ENCODE peak calls at places on chromosomes 3 and 15, in four cellular contexts. R is endothelial cell of umbilical vein, Y is esophagus muscularis mucosa, V is SIG-M5. O is an unnamed sample.

GRCh38 chr3:139928708-139929505 is 6.1 kb upstream of the CLSTN2 start:
- DNase-seq in R (no peak), Y (peak), V (no peak), O (no peak)

GRCh38 chr3:118781879-118782278 is 252.8 kb downstream of the IGSF11 start:
- DNase-seq in V (no peak), Y (no peak), R (no peak), O (no peak)

GRCh38 chr15:90883971-90884718 is at the start of gene FES:
- DNase-seq in R (peak), Y (no peak), V (no peak), O (peak)

GRCh38 chr3:139630532-139630931 is 47.2 kb downstream of the NMNAT3 start:
- DNase-seq in V (no peak), Y (no peak), R (no peak), O (no peak)

GRCh38 chr3:30607032-30607833 is 832 bp downstream of the TGFBR2 start:
- DNase-seq in V (no peak), R (peak), Y (peak), O (peak)

GRCh38 chr15:52071570-52071969 is 41.0 kb downstream of the BCL2L10 start:
- DNase-seq in R (no peak), Y (no peak), V (no peak), O (no peak)

GRCh38 chr3:63167113-63167512 is 111.0 kb upstream of the SYNPR start:
- DNase-seq in V (no peak), R (no peak), Y (no peak), O (no peak)

GRCh38 chr15:68479406-68479805 is 47.4 kb upstream of the ITGA11 start:
- DNase-seq in R (no peak), V (no peak), Y (peak), O (no peak)

GRCh38 chr15:69903476-69904295 is 194.0 kb downstream of the TLE3 start:
- DNase-seq in V (no peak), Y (no peak), R (peak), O (no peak)

GRCh38 chr3:49661281-49661680 is 12.9 kb upstream of the APEH start:
- DNase-seq in R (no peak), V (no peak), Y (no peak), O (no peak)

GRCh38 chr15:29728418-29728817 is 93.8 kb downstream of the TJP1 start:
- DNase-seq in R (no peak), V (no peak), Y (no peak), O (no peak)

GRCh38 chr15:70018646-70019600 is 78.8 kb downstream of the TLE3 start:
- DNase-seq in V (no peak), R (no peak), Y (no peak), O (no peak)

GRCh38 chr3:19284974-19285373 is 136.7 kb downstream of the KCNH8 start:
- DNase-seq in Y (no peak), V (no peak), R (no peak), O (no peak)

GRCh38 chr15:40721716-40722115 is 26.7 kb downstream of the RAD51 start:
- DNase-seq in R (peak), V (no peak), Y (no peak), O (no peak)

GRCh38 chr3:60073228-60073627 is 1023.4 kb upstream of the CFAP20DC start:
- DNase-seq in Y (no peak), R (no peak), V (no peak), O (no peak)

GRCh38 chr3:113210608-113211369 is 568 bp upstream of the BOC start:
- DNase-seq in V (no peak), Y (peak), R (peak), O (no peak)

GRCh38 chr15:31344824-31345605 is 18.4 kb downstream of the KLF13 start:
- DNase-seq in Y (no peak), V (no peak), R (no peak), O (no peak)

GRCh38 chr3:100813828-100814227 is 104.5 kb downstream of the TFG start:
- DNase-seq in R (no peak), V (no peak), Y (no peak), O (no peak)

GRCh38 chr15:58062983-58063382 is 2.5 kb downstream of the ALDH1A2 start:
- DNase-seq in R (peak), V (no peak), Y (no peak), O (no peak)

GRCh38 chr3:129624347-129625070 is 18.0 kb upstream of the PLXND1 start:
- DNase-seq in V (no peak), R (peak), Y (no peak), O (peak)

GRCh38 chr3:190336516-190337189 is 14.4 kb upstream of the CLDN1 start:
- DNase-seq in Y (no peak), V (no peak), R (no peak), O (no peak)

GRCh38 chr15:77495806-77496589 is 75.3 kb downstream of the HMG20A start:
- DNase-seq in V (no peak), Y (no peak), R (peak), O (no peak)

GRCh38 chr15:81531141-81531592 is 157.2 kb upstream of the TMC3 start:
- DNase-seq in Y (no peak), V (no peak), R (peak), O (no peak)

GRCh38 chr15:70197318-70197944 is 99.7 kb upstream of the TLE3 start:
- DNase-seq in Y (no peak), V (no peak), R (no peak), O (no peak)

GRCh38 chr3:172138792-172139507 is 99.6 kb downstream of the FNDC3B start:
- DNase-seq in R (peak), V (peak), Y (no peak), O (no peak)

GRCh38 chr3:172517859-172518466 is 5.3 kb downstream of the TNFSF10 start:
- DNase-seq in V (no peak), Y (no peak), R (no peak), O (no peak)

GRCh38 chr3:144187531-144188230 is 216.1 kb downstream of the DIPK2A start:
- DNase-seq in Y (no peak), R (no peak), V (no peak), O (no peak)

GRCh38 chr3:123026551-123027291 is 842 bp downstream of the SEMA5B start:
- DNase-seq in R (no peak), V (no peak), Y (no peak), O (no peak)

GRCh38 chr3:178384302-178384939 is 151.8 kb upstream of the KCNMB2 start:
- DNase-seq in V (no peak), R (peak), Y (no peak), O (no peak)

GRCh38 chr3:25293736-25294135 is 134.3 kb upstream of the RARB start:
- DNase-seq in R (no peak), Y (no peak), V (no peak), O (no peak)

GRCh38 chr3:172905480-172905850 is 154.9 kb downstream of the ECT2 start:
- DNase-seq in Y (no peak), V (no peak), R (peak), O (no peak)

GRCh38 chr15:34065941-34066340 is 26.9 kb upstream of the AVEN start:
- DNase-seq in V (no peak), Y (no peak), R (no peak), O (no peak)

GRCh38 chr3:64595253-64595694 is 92.5 kb downstream of the ADAMTS9 start:
- DNase-seq in R (peak), Y (no peak), V (no peak), O (no peak)

GRCh38 chr3:140972833-140973232 is 31.2 kb downstream of the SLC25A36 start:
- DNase-seq in R (peak), Y (no peak), V (no peak), O (no peak)

GRCh38 chr3:195718477-195718984 is 2.2 kb upstream of the MUC20 start:
- DNase-seq in R (no peak), V (no peak), Y (no peak), O (no peak)

GRCh38 chr15:82570721-82571519 is 30.7 kb upstream of the RPS17 start:
- DNase-seq in R (no peak), Y (no peak), V (no peak), O (no peak)

GRCh38 chr3:46882377-46883015 is 5.0 kb downstream of the PTH1R start:
- DNase-seq in Y (no peak), R (peak), V (no peak), O (no peak)

GRCh38 chr3:129616291-129616690 is 9.8 kb upstream of the PLXND1 start:
- DNase-seq in V (no peak), R (no peak), Y (no peak), O (no peak)

O was measured in HL-60.